ENCODE peak calls at places on chromosomes 16 and 17, in seven cellular contexts. B is bronchial epithelial cell, X is heart left ventricle, L is uterus, S is stomach, I is tibial artery, A is Panc1. P is an unnamed sample.

GRCh38 chr17:66426397-66427033 is 124.1 kb downstream of the PRKCA start:
- DNase-seq in B (no peak), X (no peak), L (no peak), S (no peak), I (no peak), A (no peak), P (peak; percentile 27)

GRCh38 chr17:29612404-29613370 is 10.0 kb downstream of the CORO6 start:
- DNase-seq in B (no peak), X (no peak), L (no peak), S (no peak), I (no peak), A (no peak), P (no peak)

GRCh38 chr17:66570353-66571195 is 264.3 kb upstream of the CACNG5 start:
- DNase-seq in B (peak; percentile 85), X (no peak), L (no peak), S (no peak), I (no peak), A (no peak), P (peak; percentile 53)

GRCh38 chr17:19523690-19524089 is 10.0 kb upstream of the SLC47A1 start:
- DNase-seq in B (no peak), X (no peak), L (no peak), S (no peak), I (no peak), A (no peak), P (no peak)

GRCh38 chr17:78484300-78485159 is 92.7 kb downstream of the DNAH17 start:
- DNase-seq in B (no peak), X (no peak), L (no peak), S (peak; percentile 31), I (no peak), A (no peak), P (no peak)

GRCh38 chr16:87246269-87247065 is 70.7 kb downstream of the C16orf95 start:
- DNase-seq in B (no peak), X (no peak), L (no peak), S (peak; percentile 16), I (no peak), A (no peak), P (no peak)

GRCh38 chr16:52141871-52142270 is 405.1 kb downstream of the TOX3 start:
- DNase-seq in B (no peak), X (no peak), L (no peak), S (no peak), I (no peak), A (no peak), P (no peak)

GRCh38 chr16:48525201-48526057 is 84.6 kb downstream of the N4BP1 start:
- DNase-seq in B (no peak), X (no peak), L (no peak), S (no peak), I (no peak), A (no peak), P (no peak)

GRCh38 chr17:43042025-43042424 is 17.0 kb downstream of the RND2 start:
- DNase-seq in B (no peak), X (no peak), L (no peak), S (no peak), I (no peak), A (no peak), P (no peak)

GRCh38 chr16:84228321-84228838 is 11.4 kb downstream of the KCNG4 start:
- DNase-seq in B (peak; percentile 13), X (peak; percentile 85), L (peak; percentile 71), S (no peak), I (peak; percentile 86), A (peak; percentile 28), P (peak; percentile 10)

GRCh38 chr16:9908613-9909012 is 273.6 kb downstream of the GRIN2A start:
- DNase-seq in B (no peak), X (peak; percentile 61), L (peak; percentile 66), S (no peak), I (no peak), A (no peak), P (no peak)

GRCh38 chr17:82225368-82226029 is 3.3 kb upstream of the SLC16A3 start:
- DNase-seq in B (no peak), X (peak; percentile 27), L (no peak), S (no peak), I (no peak), A (no peak), P (no peak)

GRCh38 chr17:29155235-29155965 is 24.8 kb downstream of the MYO18A start:
- DNase-seq in B (peak; percentile 87), X (peak; percentile 60), L (peak; percentile 32), S (peak; percentile 65), I (no peak), A (no peak), P (peak; percentile 88)

GRCh38 chr16:35570946-35571345 is 2111.5 kb downstream of the TP53TG3F start:
- DNase-seq in B (no peak), X (no peak), L (no peak), S (no peak), I (no peak), A (no peak), P (no peak)

GRCh38 chr16:79171504-79172240 is 428.9 kb downstream of the MAF start:
- DNase-seq in B (peak; percentile 10), X (no peak), L (no peak), S (no peak), I (no peak), A (no peak), P (no peak)

GRCh38 chr17:81086789-81087551 is 52.0 kb downstream of the BAIAP2 start:
- DNase-seq in B (peak; percentile 91), X (no peak), L (no peak), S (peak; percentile 59), I (no peak), A (no peak), P (peak; percentile 96)

GRCh38 chr17:76681222-76682137 is 29.3 kb downstream of the MXRA7 start:
- DNase-seq in B (peak; percentile 60), X (peak; percentile 82), L (peak; percentile 76), S (peak; percentile 80), I (peak; percentile 72), A (peak; percentile 45), P (peak; percentile 73)

GRCh38 chr17:19670906-19671305 is 22.4 kb downstream of the ALDH3A2 start:
- DNase-seq in B (no peak), X (no peak), L (no peak), S (no peak), I (no peak), A (no peak), P (no peak)

GRCh38 chr17:66942453-66943264 is 21.8 kb upstream of the CACNG4 start:
- DNase-seq in B (no peak), X (no peak), L (no peak), S (no peak), I (no peak), A (no peak), P (no peak)

GRCh38 chr17:59381716-59382570 is 50.5 kb downstream of the YPEL2 start:
- DNase-seq in B (no peak), X (peak; percentile 79), L (no peak), S (peak; percentile 71), I (peak; percentile 75), A (no peak), P (no peak)

GRCh38 chr17:79088997-79089328 is 14.3 kb downstream of the ENGASE start:
- DNase-seq in B (no peak), X (no peak), L (no peak), S (no peak), I (no peak), A (no peak), P (no peak)

GRCh38 chr17:2796164-2797140 is at the start of gene RAP1GAP2:
- DNase-seq in B (no peak), X (peak; percentile 71), L (no peak), S (peak; percentile 69), I (peak; percentile 73), A (no peak), P (no peak)

DNA sequence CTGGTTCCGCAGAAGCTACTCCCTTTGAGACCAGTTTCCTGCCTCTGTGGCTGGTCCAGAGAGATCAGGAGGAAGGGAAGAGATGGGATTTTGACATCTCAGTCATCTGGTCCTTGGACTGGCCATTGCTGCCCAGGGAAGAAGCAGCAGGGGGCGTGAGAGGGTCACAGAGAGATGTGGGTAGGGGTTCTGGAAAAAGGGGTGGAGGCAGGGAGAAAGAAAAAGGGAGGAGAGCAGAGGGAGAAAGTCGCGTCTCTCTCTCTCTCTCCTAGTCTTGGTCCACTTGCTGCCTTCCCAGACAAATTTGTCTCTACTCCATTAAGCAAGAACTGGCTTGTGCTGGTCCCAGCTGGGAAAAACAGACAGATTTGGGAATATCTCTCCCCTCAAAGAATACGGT is 4.4 kb downstream of the SHBG start:
- DNase-seq in B (no peak), X (peak; percentile 70), L (peak; percentile 44), S (no peak), I (no peak), A (no peak), P (peak; percentile 23)
- TF ChIP-seq CTCF in B (peak; percentile 43), X (peak; percentile 38), L (peak; percentile 21), S (no peak), I (no peak), A (no peak), P (peak; percentile 38)

GRCh38 chr16:632486-633335 is 1.9 kb downstream of the WFIKKN1 start:
- DNase-seq in B (no peak), X (no peak), L (no peak), S (no peak), I (no peak), A (no peak), P (no peak)

GRCh38 chr16:630024-630814 is 566 bp upstream of the WFIKKN1 start:
- DNase-seq in B (no peak), X (no peak), L (peak; percentile 25), S (no peak), I (no peak), A (no peak), P (no peak)

GRCh38 chr16:629289-630023 is 1.3 kb upstream of the WFIKKN1 start:
- DNase-seq in B (no peak), X (peak; percentile 23), L (peak; percentile 23), S (no peak), I (no peak), A (no peak), P (no peak)

GRCh38 chr16:631808-632358 is 1.1 kb downstream of the WFIKKN1 start:
- DNase-seq in B (no peak), X (no peak), L (no peak), S (no peak), I (no peak), A (no peak), P (no peak)

DNA sequence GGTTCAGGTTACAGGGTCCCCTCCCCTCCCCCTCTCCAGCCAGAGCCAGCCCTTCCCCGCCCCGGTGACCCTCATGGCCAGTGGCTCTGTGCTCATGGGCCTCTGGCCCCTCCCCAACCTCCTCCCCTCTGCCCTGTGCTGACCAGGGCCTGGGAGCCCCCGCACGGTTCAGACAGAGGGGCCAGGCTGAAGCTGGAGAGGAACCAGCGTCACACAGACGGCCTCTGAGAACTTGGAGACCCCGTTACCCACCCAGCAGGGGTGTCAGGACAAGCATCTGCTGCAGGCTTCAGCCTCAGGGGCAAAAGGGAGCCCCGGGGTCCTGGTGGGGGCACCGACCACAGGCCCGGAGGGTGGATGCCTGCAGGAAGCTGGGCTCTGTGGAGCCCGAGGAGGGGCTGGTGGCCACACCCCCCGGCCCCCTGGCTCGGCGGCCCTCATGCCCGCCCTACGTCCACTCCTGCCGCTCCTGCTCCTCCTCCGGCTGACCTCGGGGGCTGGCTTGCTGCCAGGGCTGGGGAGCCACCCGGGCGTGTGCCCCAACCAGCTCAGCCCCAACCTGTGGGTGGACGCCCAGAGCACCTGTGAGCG is at the start of gene WFIKKN1:
- DNase-seq in B (no peak), X (no peak), L (no peak), S (peak; percentile 71), I (no peak), A (no peak), P (no peak)
- H3K4me3 ChIP-seq in B (no peak within 1 kb of the TSS), X (no peak within 1 kb of the TSS), L (no peak within 1 kb of the TSS), S (no peak within 1 kb of the TSS), I (no peak within 1 kb of the TSS), A (no peak within 1 kb of the TSS), P (no peak within 1 kb of the TSS)

GRCh38 chr17:8186787-8187516 is 3.0 kb downstream of the BORCS6 start:
- DNase-seq in B (peak; percentile 92), X (peak; percentile 94), L (peak; percentile 94), S (peak; percentile 96), I (peak; percentile 96), A (peak; percentile 99), P (peak; percentile 93)
- TF ChIP-seq CTCF in B (peak; percentile 44), X (no peak), L (peak; percentile 55), S (no peak), I (no peak), A (no peak), P (peak; percentile 45)

GRCh38 chr17:14206891-14207290 is 29.8 kb downstream of the CDRT15 start:
- DNase-seq in B (no peak), X (no peak), L (no peak), S (no peak), I (no peak), A (no peak), P (no peak)
- H3K4me3 ChIP-seq in B (no peak overlapping the region), X (no peak overlapping the region), L (no peak overlapping the region), S (no peak overlapping the region), I (no peak overlapping the region), A (no peak overlapping the region), P (no peak overlapping the region)